ENCODE peak calls at places on chromosome 9, in six cellular contexts. Z is A549, H is NB4, L is endothelial cell of umbilical vein, V is K562, K is GM12878. R is an unnamed sample.

GRCh38 chr9:4430492-4431261 is 59.6 kb upstream of the SLC1A1 start:
- DNase-seq in L (peak), V (no peak), H (peak), K (no peak), Z (no peak), R (no peak)

GRCh38 chr9:71755230-71755629 is 13.1 kb downstream of the CEMIP2 start:
- DNase-seq in V (no peak), Z (no peak), H (no peak), L (no peak), K (no peak), R (peak)

GRCh38 chr9:137621131-137621757 is 2.4 kb downstream of the EHMT1 start:
- DNase-seq in V (no peak), L (peak), Z (no peak), K (no peak), H (no peak), R (no peak)

GRCh38 chr9:12935714-12936113 is 160.9 kb downstream of the LURAP1L start:
- DNase-seq in H (no peak), K (no peak), L (peak), V (no peak), Z (no peak), R (no peak)

GRCh38 chr9:74783408-74783807 is 104.3 kb downstream of the TRPM6 start:
- DNase-seq in V (no peak), H (no peak), K (no peak), L (no peak), Z (peak), R (no peak)

GRCh38 chr9:2872307-2872940 is 28.5 kb upstream of the PUM3 start:
- DNase-seq in L (no peak), Z (no peak), K (no peak), H (peak), V (no peak), R (peak)

GRCh38 chr9:119868694-119869093 is 499.5 kb upstream of the BRINP1 start:
- DNase-seq in H (no peak), V (no peak), L (no peak), Z (no peak), K (no peak), R (no peak)

GRCh38 chr9:100020121-100020780 is 78.5 kb downstream of the ERP44 start:
- DNase-seq in H (no peak), Z (no peak), L (no peak), V (no peak), K (no peak), R (no peak)

GRCh38 chr9:99118782-99119466 is 14.0 kb downstream of the TGFBR1 start:
- DNase-seq in Z (no peak), V (no peak), K (peak), H (peak), L (no peak), R (no peak)

GRCh38 chr9:106921341-106921899 is 58.5 kb downstream of the ZNF462 start:
- DNase-seq in L (peak), V (no peak), Z (no peak), H (peak), K (no peak), R (peak)

GRCh38 chr9:4572184-4572826 is 82.0 kb downstream of the SLC1A1 start:
- DNase-seq in Z (no peak), V (no peak), H (no peak), L (no peak), K (no peak), R (no peak)

GRCh38 chr9:105093685-105094084 is 150.8 kb upstream of the SLC44A1 start:
- DNase-seq in K (no peak), Z (no peak), L (no peak), H (no peak), V (no peak), R (no peak)

GRCh38 chr9:130173462-130173876 is 1.3 kb downstream of the NCS1 start:
- DNase-seq in K (no peak), Z (no peak), L (no peak), V (no peak), H (no peak), R (no peak)

GRCh38 chr9:82057805-82058204 is 69.2 kb downstream of the SPATA31D1 start:
- DNase-seq in L (no peak), Z (no peak), V (no peak), K (no peak), H (no peak), R (no peak)

GRCh38 chr9:27870404-27870803 is 297.1 kb upstream of the C9orf72 start:
- DNase-seq in V (no peak), Z (no peak), L (no peak), H (peak), K (no peak), R (peak)

GRCh38 chr9:27861887-27862286 is 288.6 kb upstream of the C9orf72 start:
- DNase-seq in Z (no peak), K (no peak), V (no peak), H (no peak), L (no peak), R (no peak)

GRCh38 chr9:27866741-27867140 is 293.5 kb upstream of the C9orf72 start:
- DNase-seq in Z (no peak), H (no peak), V (no peak), L (no peak), K (no peak), R (no peak)

GRCh38 chr9:27865031-27865438 is 291.8 kb upstream of the C9orf72 start:
- DNase-seq in V (no peak), H (no peak), L (no peak), K (no peak), Z (no peak), R (no peak)
- TF ChIP-seq MYC in V (no peak), H (no peak), L (no peak), K (no peak), Z (no peak), R (no peak)

DNA sequence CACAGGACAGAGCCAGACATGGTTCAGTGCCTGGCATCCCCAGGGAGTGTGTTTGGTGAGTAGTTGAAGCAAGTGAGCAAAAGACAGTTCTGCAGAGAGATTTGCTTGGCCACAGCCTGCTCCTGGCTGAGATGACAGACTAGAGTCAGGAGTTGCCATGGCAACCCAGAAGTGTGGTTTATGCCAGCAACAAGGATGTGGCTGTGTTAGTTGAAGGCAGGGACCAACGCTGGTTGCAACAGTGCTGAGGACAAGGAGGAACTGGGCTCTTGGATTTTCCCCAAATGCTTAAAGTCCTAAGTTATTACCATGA is 2.7 kb downstream of the NXNL2 start:
- DNase-seq in H (peak), Z (peak), L (no peak), V (no peak), K (no peak), R (no peak)
- TF ChIP-seq MYC in H (no peak), Z (no peak), L (no peak), V (no peak), K (no peak), R (no peak)

DNA sequence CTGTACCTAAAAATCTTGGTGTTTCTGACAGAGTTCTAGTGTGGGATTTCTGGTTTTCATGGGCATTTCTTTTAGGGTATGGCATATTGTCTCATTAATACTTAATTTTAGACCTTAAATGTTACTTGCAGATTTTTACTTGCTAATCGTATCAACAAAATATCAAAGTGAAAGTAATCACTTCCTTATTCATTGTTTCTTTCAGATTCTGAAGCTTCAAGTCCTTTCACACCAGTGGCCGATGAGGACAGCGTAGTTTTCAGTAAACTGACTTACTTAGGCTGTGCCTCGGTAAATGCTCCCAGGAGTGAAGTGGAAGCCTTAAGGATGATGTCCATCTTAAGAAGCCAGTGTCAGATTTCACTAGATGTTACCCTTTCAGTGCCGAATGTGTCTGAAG is 45.2 kb downstream of the RABGAP1 start:
- DNase-seq in Z (no peak), H (no peak), V (no peak), K (no peak), L (no peak), R (no peak)
- TF ChIP-seq MYC in Z (no peak), H (no peak), V (no peak), K (no peak), L (no peak), R (no peak)

GRCh38 chr9:5580650-5581049 is 48.3 kb upstream of the RIC1 start:
- DNase-seq in Z (no peak), H (no peak), K (no peak), V (no peak), L (no peak), R (no peak)

GRCh38 chr9:5592231-5592630 is 36.7 kb upstream of the RIC1 start:
- DNase-seq in L (no peak), K (no peak), Z (no peak), V (no peak), H (no peak), R (no peak)

GRCh38 chr9:5587024-5587423 is 41.9 kb upstream of the RIC1 start:
- DNase-seq in K (no peak), H (no peak), L (no peak), Z (no peak), V (no peak), R (no peak)

GRCh38 chr9:5582835-5583195 is 46.1 kb upstream of the RIC1 start:
- DNase-seq in K (peak), V (no peak), L (no peak), Z (no peak), H (no peak), R (no peak)

DNA sequence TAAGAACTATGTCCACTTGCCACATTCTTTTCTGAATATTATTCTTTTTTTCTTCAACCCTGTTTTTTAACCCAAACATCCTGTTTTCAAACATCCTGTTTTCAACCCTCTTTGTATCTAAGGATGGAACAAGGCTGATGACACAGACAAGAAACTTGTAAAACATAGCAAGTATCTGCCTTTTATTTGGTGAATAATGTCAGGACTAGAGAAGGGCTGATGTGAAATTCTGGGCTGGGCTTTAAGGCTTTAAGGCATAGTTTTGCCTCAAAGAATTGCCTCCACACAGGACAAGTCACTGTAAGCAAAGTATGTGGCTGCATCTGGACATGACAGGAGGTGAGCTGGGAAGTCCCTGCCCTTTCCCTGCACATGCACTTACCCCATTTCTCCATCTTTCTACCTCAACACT is 42.5 kb upstream of the RIC1 start:
- DNase-seq in V (no peak), K (peak), Z (no peak), H (no peak), L (no peak), R (no peak)
- TF ChIP-seq MYC in V (no peak), K (no peak), Z (no peak), H (no peak), L (no peak), R (no peak)

DNA sequence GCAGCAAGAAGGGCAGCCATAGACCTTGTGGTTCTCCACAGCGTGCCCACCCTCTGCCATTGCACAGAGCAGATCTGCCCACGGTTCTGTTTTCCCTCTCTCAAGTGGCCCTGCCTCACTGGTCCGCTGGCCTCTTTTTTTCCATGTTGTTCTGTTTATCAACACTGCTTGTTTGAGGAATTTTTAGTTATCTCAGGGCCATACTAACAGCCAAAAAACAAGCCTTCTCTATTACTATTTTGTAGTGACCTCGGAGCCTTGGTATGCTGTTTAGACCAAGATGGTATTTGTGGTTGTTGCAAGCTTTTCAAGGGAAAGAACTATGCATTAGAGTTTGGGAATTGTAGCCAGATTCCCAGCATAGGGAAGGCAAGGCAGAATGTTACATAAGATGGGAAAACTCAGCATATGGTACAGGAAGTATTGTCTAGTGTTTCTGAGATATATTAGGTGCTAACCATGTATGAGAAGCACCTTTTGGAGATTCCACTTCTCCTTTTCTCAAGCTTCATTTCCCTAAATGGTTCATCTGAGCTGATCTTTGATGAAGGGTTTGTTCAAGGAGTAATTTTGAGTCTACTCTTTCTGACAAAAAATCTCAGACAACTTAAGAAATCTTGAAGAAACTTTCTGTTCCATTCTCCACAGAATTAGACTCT is 54.3 kb downstream of the NUP214 start:
- DNase-seq in H (no peak), K (peak), Z (no peak), V (no peak), L (peak), R (no peak)
- TF ChIP-seq MYC in H (no peak), K (no peak), Z (no peak), V (no peak), L (no peak), R (no peak)

DNA sequence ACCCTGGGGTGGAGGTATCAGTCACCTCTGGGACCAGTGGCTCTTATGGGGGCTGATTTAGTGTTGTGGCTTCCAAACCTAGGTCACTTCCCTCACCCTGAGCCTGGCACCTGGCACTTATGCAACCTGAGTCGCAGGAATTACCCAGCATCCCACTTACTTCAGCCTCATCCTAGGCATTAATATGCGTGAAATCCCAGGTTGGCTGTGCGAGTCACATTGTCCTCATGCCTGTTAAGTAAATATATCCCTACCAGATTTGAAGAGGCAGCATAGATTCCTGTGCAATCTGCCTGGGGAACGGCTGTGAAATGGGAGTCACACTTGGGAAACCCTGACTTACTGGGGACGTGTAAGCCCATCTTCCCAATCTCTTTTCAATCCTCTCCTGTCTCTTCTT is 42.7 kb upstream of the AKNA start:
- DNase-seq in V (no peak), Z (no peak), L (no peak), H (no peak), K (no peak), R (no peak)
- TF ChIP-seq MYC in V (no peak), Z (no peak), L (no peak), H (no peak), K (no peak), R (no peak)

GRCh38 chr9:24545847-24546522 is at the start of gene IZUMO3:
- DNase-seq in L (no peak), V (no peak), Z (no peak), H (no peak), K (no peak), R (no peak)

DNA sequence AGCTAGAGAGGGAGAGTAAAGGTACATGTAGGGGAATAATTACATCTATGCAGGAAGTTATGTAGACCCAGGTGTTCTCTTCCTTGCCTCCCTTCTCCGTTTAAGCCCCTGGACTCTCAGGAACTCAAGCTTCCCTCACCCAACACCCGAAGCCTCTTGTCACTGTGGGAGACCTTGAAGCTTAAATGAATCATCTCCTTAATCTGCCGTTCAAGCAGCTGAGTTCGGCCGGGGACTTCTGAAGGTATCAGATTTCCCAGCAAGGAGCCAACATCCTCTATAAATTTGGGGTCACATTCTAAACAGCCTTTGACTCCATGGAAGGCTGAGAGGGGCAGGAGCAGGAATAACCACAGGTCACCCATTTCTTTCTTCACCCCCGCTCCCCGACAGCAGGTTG is 412 bp downstream of the IZUMO3 start:
- DNase-seq in H (no peak), Z (no peak), L (no peak), K (no peak), V (no peak), R (no peak)
- TF ChIP-seq MYC in H (no peak), Z (no peak), L (no peak), K (no peak), V (no peak), R (no peak)

GRCh38 chr9:110083866-110084265 is 124.1 kb downstream of the C9orf152 start:
- DNase-seq in L (no peak), Z (no peak), K (no peak), H (no peak), V (no peak), R (no peak)
- TF ChIP-seq MYC in L (no peak), Z (no peak), K (no peak), H (no peak), V (no peak), R (no peak)

DNA sequence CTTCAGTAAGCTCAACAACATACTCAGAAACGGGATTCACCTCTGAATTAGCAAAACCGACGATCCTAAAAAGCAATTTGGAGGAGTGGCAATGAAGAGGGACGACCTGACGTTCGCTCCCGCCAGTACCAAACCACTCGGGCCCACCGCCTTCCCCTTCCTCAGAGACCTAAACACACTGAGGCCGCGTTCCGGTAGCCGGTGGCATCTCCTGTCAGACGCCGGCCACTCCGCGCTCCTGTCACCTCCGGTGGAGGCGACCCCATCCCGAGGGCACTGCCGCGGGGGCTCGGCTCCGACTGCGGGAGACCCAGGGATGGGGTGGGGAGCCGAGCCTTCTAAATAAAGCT is 617 bp downstream of the PPP6C start:
- DNase-seq in L (peak), H (peak), Z (no peak), V (no peak), K (no peak), R (no peak)
- TF ChIP-seq MYC in L (no peak), H (no peak), Z (no peak), V (no peak), K (no peak), R (no peak)

DNA sequence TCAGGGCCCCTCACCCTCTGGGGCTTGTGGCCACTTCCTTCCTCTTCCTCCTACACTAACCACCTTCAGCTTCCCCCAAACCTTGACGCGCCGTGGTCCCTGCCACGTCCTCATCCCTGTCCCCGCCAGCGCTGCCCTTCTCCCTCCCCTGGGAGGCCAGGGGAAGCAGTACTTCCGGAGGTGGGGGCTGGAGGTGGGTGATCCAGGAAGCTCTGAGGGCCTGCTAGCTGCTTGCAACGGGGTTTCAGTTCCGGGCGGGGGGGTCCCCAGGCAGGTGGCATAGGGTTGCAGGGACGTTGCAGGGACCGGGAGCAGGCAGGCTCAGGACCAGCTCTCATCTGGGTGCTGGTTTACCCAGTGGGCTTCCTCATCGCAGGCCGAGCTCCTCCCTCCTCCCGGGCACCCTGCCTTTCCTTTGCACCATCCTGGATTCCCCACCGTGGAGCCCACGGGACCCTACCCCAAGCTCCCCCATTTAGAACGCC is 70.0 kb downstream of the RXRA start:
- DNase-seq in H (peak), Z (no peak), K (peak), L (no peak), V (no peak), R (no peak)
- TF ChIP-seq MYC in H (peak), Z (no peak), K (peak), L (no peak), V (no peak), R (no peak)